ENCODE peak calls at places on chromosomes 6 and 20, in six cellular contexts. U is sigmoid colon, O is cardiac muscle cell, L is bronchial epithelial cell, F is IMR-90, P is H1. Q is an unnamed sample.

GRCh38 chr6:44029489-44030185 is 97.6 kb downstream of the MRPL14 start:
- DNase-seq in U (peak; percentile 39), O (peak; percentile 37), L (no peak), F (peak; percentile 77), P (no peak), Q (no peak)

GRCh38 chr20:47355489-47356219 is 845 bp downstream of the ZMYND8 start:
- DNase-seq in U (no peak), O (peak; percentile 69), L (no peak), F (no peak), P (no peak), Q (peak; percentile 37)

GRCh38 chr6:18405477-18406293 is 18.5 kb downstream of the RNF144B start:
- DNase-seq in U (no peak), O (peak; percentile 33), L (peak; percentile 94), F (peak; percentile 96), P (no peak), Q (no peak)

GRCh38 chr6:158703840-158704822 is 54.3 kb downstream of the SYTL3 start:
- DNase-seq in U (peak; percentile 87), O (peak; percentile 71), L (peak; percentile 46), F (peak; percentile 28), P (peak; percentile 41), Q (peak; percentile 84)

GRCh38 chr6:162817196-162817595 is 89.4 kb downstream of the PACRG start:
- DNase-seq in U (no peak), O (no peak), L (no peak), F (no peak), P (no peak), Q (no peak)

GRCh38 chr6:71502961-71503360 is 214.3 kb downstream of the OGFRL1 start:
- DNase-seq in U (no peak), O (no peak), L (no peak), F (no peak), P (no peak), Q (no peak)

GRCh38 chr20:35144694-35145093 is 2.4 kb downstream of the EDEM2 start:
- DNase-seq in U (no peak), O (no peak), L (no peak), F (no peak), P (no peak), Q (no peak)

GRCh38 chr6:128098000-128098581 is 197.2 kb upstream of the THEMIS start:
- DNase-seq in U (no peak), O (peak; percentile 26), L (peak; percentile 26), F (peak; percentile 13), P (no peak), Q (no peak)

GRCh38 chr6:6803180-6803978 is 214.9 kb downstream of the LY86 start:
- DNase-seq in U (no peak), O (no peak), L (peak; percentile 100), F (no peak), P (no peak), Q (no peak)

GRCh38 chr6:128600397-128600951 is 80.1 kb upstream of the PTPRK start:
- DNase-seq in U (no peak), O (peak; percentile 93), L (peak; percentile 92), F (peak; percentile 95), P (no peak), Q (no peak)

GRCh38 chr20:41009960-41010359 is 18.7 kb upstream of the TOP1 start:
- DNase-seq in U (no peak), O (peak; percentile 46), L (no peak), F (peak; percentile 69), P (no peak), Q (no peak)

GRCh38 chr6:49326337-49326736 is 136.7 kb downstream of the MMUT start:
- DNase-seq in U (no peak), O (peak; percentile 87), L (peak; percentile 94), F (peak; percentile 61), P (no peak), Q (no peak)

GRCh38 chr6:27275025-27275956 is 27.8 kb downstream of the PRSS16 start:
- DNase-seq in U (no peak), O (no peak), L (no peak), F (no peak), P (no peak), Q (peak; percentile 55)

GRCh38 chr6:16391451-16391912 is 153.1 kb downstream of the GMPR start:
- DNase-seq in U (no peak), O (peak; percentile 45), L (no peak), F (peak; percentile 68), P (no peak), Q (no peak)

GRCh38 chr20:14214046-14214445 is 123.4 kb downstream of the FLRT3 start:
- DNase-seq in U (no peak), O (no peak), L (no peak), F (no peak), P (no peak), Q (no peak)

GRCh38 chr6:33375143-33375649 is 16.4 kb upstream of the KIFC1 start:
- DNase-seq in U (peak; percentile 93), O (peak; percentile 98), L (peak; percentile 85), F (peak; percentile 84), P (no peak), Q (no peak)

GRCh38 chr6:14210077-14210476 is 92.5 kb downstream of the CD83 start:
- DNase-seq in U (no peak), O (no peak), L (no peak), F (no peak), P (no peak), Q (no peak)

GRCh38 chr6:85460154-85460950 is 10.5 kb downstream of the NT5E start:
- DNase-seq in U (no peak), O (peak; percentile 29), L (no peak), F (no peak), P (no peak), Q (no peak)

GRCh38 chr6:46954819-46955520 is 33.2 kb upstream of the ADGRF5 start:
- DNase-seq in U (no peak), O (no peak), L (peak; percentile 69), F (no peak), P (no peak), Q (no peak)

DNA sequence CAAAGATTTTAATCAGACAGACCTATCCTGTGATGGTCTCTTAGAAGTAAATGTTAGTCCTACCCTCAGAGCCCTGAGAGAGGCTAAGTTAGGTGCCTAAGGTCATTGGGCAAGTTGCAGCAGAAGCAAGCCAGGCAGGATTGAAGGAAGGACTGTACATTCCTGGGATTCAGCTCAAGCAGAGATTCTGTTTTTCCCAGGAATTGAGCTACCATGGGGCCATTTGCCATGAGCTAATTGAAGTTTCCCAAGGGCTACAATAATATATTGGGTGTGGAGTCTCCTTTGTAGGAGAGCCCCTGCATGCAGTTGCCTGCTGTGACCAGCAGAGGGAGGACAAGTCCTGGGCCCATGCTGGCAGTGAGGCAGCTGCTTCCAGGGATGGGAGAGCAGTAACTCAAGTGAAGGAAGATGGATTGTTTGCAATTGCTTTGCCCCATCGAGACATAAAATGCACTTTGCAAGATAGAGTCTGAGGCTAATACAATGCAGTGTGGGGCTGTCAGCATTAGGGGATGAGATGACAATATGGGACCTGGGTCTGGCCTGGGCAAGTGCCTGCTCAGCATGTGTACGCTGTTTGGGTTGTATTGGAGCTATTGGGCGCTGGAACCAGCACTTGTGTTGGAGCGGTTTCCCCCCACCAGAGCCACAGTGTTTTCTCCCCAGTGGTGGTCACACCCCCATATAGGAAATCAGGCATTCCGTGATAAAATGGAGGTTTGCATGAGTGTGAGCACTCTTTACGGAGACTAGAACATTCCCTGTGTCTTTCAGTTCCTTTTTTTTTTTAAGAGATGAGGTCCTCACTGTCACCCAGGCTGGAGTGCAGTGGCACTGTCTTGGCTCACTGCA is 27.9 kb downstream of the DNMT3B start:
- DNase-seq in U (peak; percentile 84), O (peak; percentile 84), L (peak; percentile 53), F (peak; percentile 69), P (no peak), Q (peak; percentile 86)
- H3K36me3 ChIP-seq in U (no peaks in the 10 kb centered on the region), O (no peaks in the 10 kb centered on the region), L (no peaks in the 10 kb centered on the region), F (peaks cover 3% of the 10 kb centered on the region), P (peaks cover 97% of the 10 kb centered on the region), Q (peaks cover 7% of the 10 kb centered on the region)

GRCh38 chr20:45467861-45468260 is 1.7 kb upstream of the WFDC2 start:
- DNase-seq in U (no peak), O (no peak), L (no peak), F (no peak), P (no peak), Q (no peak)
- H3K36me3 ChIP-seq in U (no peaks in the 10 kb centered on the region), O (no peaks in the 10 kb centered on the region), L (no peaks in the 10 kb centered on the region), F (no peaks in the 10 kb centered on the region), P (no peaks in the 10 kb centered on the region), Q (no peaks in the 10 kb centered on the region)

DNA sequence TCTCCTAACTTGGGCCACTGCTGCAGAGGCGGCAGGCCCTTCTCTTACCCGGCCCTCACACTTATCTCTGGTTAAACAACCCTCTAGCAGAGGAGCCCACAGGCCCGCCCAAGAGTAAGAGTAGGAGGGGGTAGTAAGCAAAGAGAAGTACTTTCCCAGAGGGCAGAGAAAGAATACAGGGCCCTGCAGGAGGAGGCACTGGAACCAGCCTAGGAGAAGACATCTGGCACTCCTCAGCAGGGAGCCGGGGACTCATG is 10.1 kb downstream of the MTCH1 start:
- DNase-seq in U (no peak), O (no peak), L (no peak), F (no peak), P (no peak), Q (no peak)
- H3K36me3 ChIP-seq in U (peaks cover 72% of the 10 kb centered on the region), O (peaks cover 34% of the 10 kb centered on the region), L (peaks cover 34% of the 10 kb centered on the region), F (peaks cover 80% of the 10 kb centered on the region), P (peaks cover 62% of the 10 kb centered on the region), Q (no peaks in the 10 kb centered on the region)

GRCh38 chr6:133896344-133896721 is 7.4 kb downstream of the TCF21 start:
- DNase-seq in U (no peak), O (no peak), L (no peak), F (no peak), P (no peak), Q (no peak)

GRCh38 chr6:133903855-133904254 is 14.9 kb downstream of the TCF21 start:
- DNase-seq in U (no peak), O (no peak), L (no peak), F (no peak), P (no peak), Q (no peak)

GRCh38 chr6:133895573-133896343 is 6.8 kb downstream of the TCF21 start:
- DNase-seq in U (peak; percentile 73), O (peak; percentile 57), L (no peak), F (no peak), P (no peak), Q (peak; percentile 63)

GRCh38 chr6:133894795-133895401 is 6.0 kb downstream of the TCF21 start:
- DNase-seq in U (peak; percentile 83), O (peak; percentile 92), L (no peak), F (peak; percentile 80), P (no peak), Q (no peak)

DNA sequence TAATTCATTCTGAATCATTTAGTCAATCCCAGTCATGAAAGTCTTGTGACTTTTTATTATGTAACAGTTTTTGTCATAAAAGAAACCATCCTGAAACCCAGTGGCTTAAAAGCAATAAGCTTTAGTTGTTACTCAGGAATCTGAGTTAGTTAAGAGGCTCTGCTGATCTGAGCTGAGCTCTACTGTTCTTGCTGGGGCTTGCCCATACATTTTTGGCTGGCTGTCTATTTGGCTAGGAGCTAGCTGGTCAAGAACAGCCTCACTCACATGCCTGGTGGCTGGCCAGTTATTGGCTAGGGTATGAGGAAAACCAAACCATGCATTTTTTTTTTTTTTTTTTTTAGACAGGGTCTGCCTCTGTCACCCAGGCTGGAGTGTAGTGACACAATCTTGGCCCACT is 10.6 kb downstream of the TCF21 start:
- DNase-seq in U (no peak), O (peak; percentile 66), L (peak; percentile 89), F (peak; percentile 55), P (no peak), Q (no peak)
- H3K36me3 ChIP-seq in U (no peaks in the 10 kb centered on the region), O (no peaks in the 10 kb centered on the region), L (no peaks in the 10 kb centered on the region), F (peaks cover 21% of the 10 kb centered on the region), P (peaks cover under 1% of the 10 kb centered on the region), Q (no peaks in the 10 kb centered on the region)